ENCODE peak calls at places on chromosome 19, in ten cellular contexts. K is H54, F is stomach, Z is esophagus muscularis mucosa, H is GM12891, R is spleen, G is adrenal gland, T is tibial nerve, I is heart left ventricle, C is Peyer's patch. E is an unnamed sample.

GRCh38 chr19:5627395-5627904 is 4.6 kb downstream of the SAFB start:
- DNase-seq in F (peak; percentile 39), C (peak; percentile 80), I (peak; percentile 74), G (peak; percentile 60), R (peak; percentile 86), T (peak; percentile 73), H (peak; percentile 35), Z (peak; percentile 93), K (no peak), E (peak; percentile 55)

GRCh38 chr19:48108997-48109782 is 1.4 kb downstream of the PLA2G4C start:
- DNase-seq in H (no peak), K (no peak), R (no peak), G (no peak), T (no peak), C (no peak), Z (no peak), I (no peak), F (no peak), E (no peak)

GRCh38 chr19:13056052-13056660 is 46.5 kb downstream of the LYL1 start:
- DNase-seq in I (no peak), K (peak; percentile 88), Z (no peak), C (peak; percentile 77), H (no peak), T (peak; percentile 53), G (no peak), R (no peak), F (peak; percentile 52), E (no peak)

GRCh38 chr19:18496167-18496979 is 25.5 kb downstream of the ELL start:
- DNase-seq in G (no peak), R (peak; percentile 85), Z (no peak), K (peak; percentile 78), F (peak; percentile 89), I (no peak), H (peak; percentile 55), T (no peak), C (peak; percentile 76), E (peak; percentile 90)

GRCh38 chr19:33301011-33301899 is 1.1 kb downstream of the CEBPA start:
- DNase-seq in G (no peak), I (peak; percentile 69), K (no peak), Z (no peak), F (peak; percentile 39), H (no peak), C (peak; percentile 47), T (no peak), R (peak; percentile 88), E (peak; percentile 51)

GRCh38 chr19:10321874-10322835 is 6.3 kb upstream of the FDX2 start:
- DNase-seq in H (no peak), C (peak; percentile 85), I (no peak), G (no peak), R (no peak), Z (no peak), F (no peak), T (no peak), K (no peak), E (no peak)

GRCh38 chr19:49333426-49334288 is 1.5 kb upstream of the CD37 start:
- DNase-seq in F (peak; percentile 29), H (no peak), I (peak; percentile 75), G (no peak), R (peak; percentile 97), K (no peak), T (no peak), C (peak; percentile 94), Z (no peak), E (peak; percentile 52)

GRCh38 chr19:2754659-2755447 is 15.0 kb upstream of the SLC39A3 start:
- DNase-seq in T (no peak), F (no peak), H (no peak), K (no peak), Z (no peak), R (no peak), C (no peak), I (no peak), G (no peak), E (no peak)

GRCh38 chr19:13160557-13160956 is 10.3 kb downstream of the IER2 start:
- DNase-seq in H (no peak), F (no peak), C (peak; percentile 82), G (peak; percentile 71), K (no peak), Z (no peak), R (no peak), I (no peak), T (no peak), E (no peak)

DNA sequence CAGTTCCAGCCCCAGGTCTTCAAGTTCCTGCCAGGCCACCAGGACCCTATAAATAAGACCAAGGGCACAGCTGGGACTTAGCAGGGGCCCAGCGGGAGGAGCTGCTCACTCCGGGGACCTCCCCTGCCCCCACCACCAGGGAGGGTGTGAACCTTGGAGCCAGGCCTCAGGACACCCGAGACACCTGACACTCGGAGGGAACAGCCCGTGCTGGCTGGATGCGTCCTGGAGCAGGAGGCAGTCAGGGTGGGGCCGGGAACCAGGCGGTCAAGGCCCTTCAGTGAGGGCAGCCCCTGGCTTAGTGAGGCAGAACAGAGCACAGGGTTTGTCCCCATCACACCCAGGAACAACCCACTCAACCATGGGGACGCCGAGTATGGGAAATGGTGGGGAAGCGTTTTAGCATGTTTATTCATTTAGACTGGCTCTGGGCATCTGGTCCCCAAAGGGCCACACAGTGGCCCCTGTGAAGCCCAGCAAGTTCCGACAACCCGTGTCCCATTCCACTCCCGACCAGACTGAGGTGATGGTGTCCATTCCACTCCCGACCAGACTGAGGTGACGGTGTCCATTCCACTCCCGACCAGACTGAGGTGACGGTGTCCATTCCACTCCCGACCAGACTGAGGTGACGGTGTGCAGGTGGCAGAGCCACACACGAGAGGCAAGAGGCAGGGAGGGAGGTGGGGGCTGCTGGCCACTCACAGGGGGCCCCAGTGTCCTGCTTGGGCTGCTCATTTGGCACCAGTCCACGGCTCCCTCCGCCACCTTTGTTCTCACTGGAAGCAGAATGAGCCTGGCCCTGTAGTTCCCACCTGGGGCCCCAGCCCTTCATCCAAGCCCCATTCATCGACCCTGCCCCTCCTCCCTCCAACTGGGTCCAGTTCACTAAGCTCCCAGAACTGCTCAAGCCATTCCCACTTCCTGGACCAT is 2.2 kb upstream of the MIDN start:
- DNase-seq in C (peak; percentile 93), R (peak; percentile 88), H (no peak), G (peak; percentile 87), Z (no peak), F (peak; percentile 69), T (no peak), K (no peak), I (peak; percentile 86), E (peak; percentile 95)
- TF ChIP-seq POLR2A in C (peak; percentile 86), R (no peak), H (no peak), G (peak; percentile 54), Z (peak; percentile 45), F (no peak), T (no peak), K (no peak), I (no peak), E (peak; percentile 26)

GRCh38 chr19:39427707-39428106 is 8.0 kb downstream of the RPS16 start:
- DNase-seq in R (no peak), K (no peak), I (peak; percentile 30), H (no peak), C (no peak), F (no peak), T (no peak), Z (no peak), G (no peak), E (no peak)
- TF ChIP-seq POLR2A in R (no peak), K (no peak), I (no peak), H (no peak), C (no peak), F (no peak), T (no peak), Z (no peak), G (no peak), E (no peak)

GRCh38 chr19:4570916-4571304 is 11.4 kb upstream of the SEMA6B start:
- DNase-seq in R (no peak), C (no peak), K (no peak), H (no peak), Z (no peak), I (no peak), G (no peak), T (no peak), F (no peak), E (no peak)

GRCh38 chr19:4568884-4569283 is 9.4 kb upstream of the SEMA6B start:
- DNase-seq in F (no peak), C (no peak), R (no peak), Z (no peak), H (no peak), I (no peak), K (no peak), G (no peak), T (no peak), E (no peak)

GRCh38 chr19:4570423-4570822 is 10.9 kb upstream of the SEMA6B start:
- DNase-seq in F (no peak), H (no peak), K (no peak), T (no peak), C (no peak), G (no peak), R (no peak), Z (no peak), I (no peak), E (no peak)

GRCh38 chr19:4566402-4567051 is 7.0 kb upstream of the SEMA6B start:
- DNase-seq in R (no peak), Z (no peak), K (no peak), C (no peak), T (no peak), I (no peak), F (no peak), G (no peak), H (no peak), E (no peak)

GRCh38 chr19:4567584-4568071 is 8.1 kb upstream of the SEMA6B start:
- DNase-seq in G (peak; percentile 65), Z (no peak), K (no peak), I (peak; percentile 87), F (peak; percentile 62), R (peak; percentile 88), T (peak; percentile 74), H (no peak), C (peak; percentile 77), E (no peak)
- TF ChIP-seq POLR2A in G (no peak), Z (no peak), K (no peak), I (no peak), F (no peak), R (no peak), T (no peak), H (no peak), C (no peak), E (no peak)

GRCh38 chr19:4539697-4540581 is at the start of gene LRG1:
- DNase-seq in G (no peak), F (peak; percentile 90), R (peak; percentile 92), H (no peak), I (no peak), K (no peak), T (peak; percentile 24), C (peak; percentile 73), Z (no peak), E (peak; percentile 92)
- TF ChIP-seq POLR2A in G (no peak), F (no peak), R (peak; percentile 37), H (no peak), I (no peak), K (no peak), T (no peak), C (peak; percentile 54), Z (no peak), E (peak; percentile 100)

GRCh38 chr19:46394398-46394797 is 19.0 kb downstream of the CCDC8 start:
- DNase-seq in Z (no peak), G (peak; percentile 11), R (peak; percentile 19), H (no peak), F (no peak), C (no peak), I (no peak), T (no peak), K (no peak), E (peak; percentile 15)
- TF ChIP-seq POLR2A in Z (no peak), G (no peak), R (no peak), H (no peak), F (no peak), C (no peak), I (no peak), T (no peak), K (no peak), E (no peak)

GRCh38 chr19:35329323-35329722 is 336 bp downstream of the CD22 start:
- DNase-seq in R (no peak), K (no peak), C (no peak), G (no peak), H (no peak), Z (no peak), I (peak; percentile 28), T (no peak), F (no peak), E (no peak)
- TF ChIP-seq POLR2A in R (no peak), K (no peak), C (no peak), G (no peak), H (no peak), Z (no peak), I (no peak), T (no peak), F (no peak), E (no peak)